ENCODE peak calls at places on chromosomes 6 and 20, in six cellular contexts. T, F, R, O, B and S are unnamed samples.
A peak's percentile ranks its signal among the peaks of the same experiment; 100 is the strongest.

GRCh38 chr6:75609639-75610590 is 8.2 kb downstream of the SENP6 start:
- DNase-seq in T (no peak), F (no peak), R (peak; percentile 53), O (no peak), B (no peak), S (no peak)

GRCh38 chr6:77451466-77451865 is 11.8 kb downstream of the HTR1B start:
- DNase-seq in T (no peak), F (no peak), R (no peak), O (no peak), B (no peak), S (no peak)

GRCh38 chr6:53741417-53741816 is 53.4 kb upstream of the LRRC1 start:
- DNase-seq in T (peak; percentile 54), F (no peak), R (no peak), O (peak; percentile 40), B (no peak), S (no peak)

GRCh38 chr6:161067749-161068148 is 76.2 kb downstream of the MAP3K4 start:
- DNase-seq in T (no peak), F (no peak), R (no peak), O (no peak), B (no peak), S (no peak)

GRCh38 chr6:3568396-3569082 is 111.7 kb upstream of the SLC22A23 start:
- DNase-seq in T (peak; percentile 34), F (no peak), R (no peak), O (no peak), B (peak; percentile 75), S (no peak)

GRCh38 chr6:157974341-157974894 is 7.2 kb upstream of the SYNJ2 start:
- DNase-seq in T (no peak), F (peak; percentile 22), R (no peak), O (peak; percentile 19), B (no peak), S (no peak)

GRCh38 chr6:56814308-56814707 is 140.6 kb upstream of the BEND6 start:
- DNase-seq in T (no peak), F (no peak), R (peak; percentile 52), O (no peak), B (peak; percentile 63), S (no peak)

GRCh38 chr6:22042713-22043112 is 254.1 kb downstream of the PRL start:
- DNase-seq in T (no peak), F (no peak), R (no peak), O (no peak), B (no peak), S (no peak)

GRCh38 chr6:159110013-159110412 is 59.2 kb upstream of the FNDC1 start:
- DNase-seq in T (peak; percentile 80), F (peak; percentile 63), R (peak; percentile 64), O (no peak), B (no peak), S (no peak)

GRCh38 chr6:101391772-101392560 is 1.5 kb upstream of the GRIK2 start:
- DNase-seq in T (peak; percentile 88), F (peak; percentile 67), R (peak; percentile 71), O (peak; percentile 20), B (peak; percentile 61), S (no peak)

GRCh38 chr20:9206486-9206885 is 137.6 kb downstream of the PLCB4 start:
- DNase-seq in T (no peak), F (no peak), R (no peak), O (no peak), B (no peak), S (no peak)

GRCh38 chr20:11217322-11217989 is 543.7 kb upstream of the JAG1 start:
- DNase-seq in T (no peak), F (no peak), R (no peak), O (no peak), B (no peak), S (no peak)

GRCh38 chr6:127013865-127014264 is 104.6 kb upstream of the RSPO3 start:
- DNase-seq in T (no peak), F (no peak), R (no peak), O (no peak), B (no peak), S (no peak)

GRCh38 chr6:138844203-138844602 is 48.3 kb downstream of the ECT2L start:
- DNase-seq in T (no peak), F (no peak), R (peak; percentile 80), O (no peak), B (peak; percentile 46), S (peak; percentile 10)

GRCh38 chr20:8642247-8642646 is 426.6 kb upstream of the PLCB4 start:
- DNase-seq in T (no peak), F (no peak), R (no peak), O (no peak), B (no peak), S (no peak)

GRCh38 chr20:62073323-62073722 is 7.6 kb upstream of the TAF4 start:
- DNase-seq in T (no peak), F (no peak), R (no peak), O (no peak), B (no peak), S (no peak)

GRCh38 chr6:99333068-99333467 is 16.4 kb downstream of the FAXC start:
- DNase-seq in T (no peak), F (no peak), R (no peak), O (no peak), B (no peak), S (no peak)

GRCh38 chr6:52872031-52872430 is 31.4 kb upstream of the GSTA5 start:
- DNase-seq in T (no peak), F (no peak), R (no peak), O (no peak), B (no peak), S (no peak)

GRCh38 chr6:56955171-56956155 is 556 bp downstream of the BEND6 start:
- DNase-seq in T (peak; percentile 93), F (peak; percentile 94), R (peak; percentile 94), O (peak; percentile 79), B (peak; percentile 84), S (no peak)

GRCh38 chr6:116531675-116532570 is 13.6 kb downstream of the TRAPPC3L start:
- DNase-seq in T (peak; percentile 78), F (peak; percentile 73), R (peak; percentile 74), O (peak; percentile 47), B (peak; percentile 49), S (no peak)

GRCh38 chr20:40766790-40767529 is 77.9 kb upstream of the MAFB start:
- DNase-seq in T (no peak), F (no peak), R (no peak), O (no peak), B (no peak), S (no peak)

GRCh38 chr6:44123544-44123943 is 3.7 kb downstream of the MRPL14 start:
- DNase-seq in T (no peak), F (no peak), R (no peak), O (no peak), B (no peak), S (no peak)

GRCh38 chr6:30219244-30219643 is 6.0 kb upstream of the TRIM26 start:
- DNase-seq in T (peak; percentile 72), F (peak; percentile 51), R (peak; percentile 69), O (peak; percentile 64), B (peak; percentile 91), S (no peak)

GRCh38 chr20:10369723-10370090 is 64.3 kb downstream of the MKKS start:
- DNase-seq in T (no peak), F (no peak), R (peak; percentile 18), O (no peak), B (no peak), S (no peak)

GRCh38 chr6:118876201-118876600 is 17.8 kb upstream of the ASF1A start:
- DNase-seq in T (no peak), F (peak; percentile 6), R (no peak), O (no peak), B (no peak), S (no peak)

GRCh38 chr6:8481727-8482126 is 46.4 kb upstream of the SLC35B3 start:
- DNase-seq in T (peak; percentile 77), F (no peak), R (peak; percentile 18), O (no peak), B (no peak), S (no peak)

GRCh38 chr20:10218536-10219451 is at the start of gene SNAP25:
- DNase-seq in T (peak; percentile 87), F (no peak), R (peak; percentile 65), O (peak; percentile 54), B (peak; percentile 95), S (no peak)

GRCh38 chr20:25195962-25196700 is 619 bp downstream of the ENTPD6 start:
- DNase-seq in T (peak; percentile 36), F (peak; percentile 6), R (no peak), O (no peak), B (peak; percentile 67), S (no peak)